ENCODE peak calls at places on chromosomes 5 and 9, in five cellular contexts. G is WTC11, K is H1, N is GM12878, F is K562. M is an unnamed sample.

GRCh38 chr5:143008809-143009521 is 238.8 kb downstream of the ARHGAP26 start:
- DNase-seq in G (no peak), K (no peak), N (peak), F (no peak), M (no peak)

GRCh38 chr5:159909126-159909525 is 7.2 kb upstream of the ADRA1B start:
- DNase-seq in G (no peak), K (no peak), N (no peak), F (no peak), M (no peak)

GRCh38 chr5:81242906-81243436 is 9.8 kb downstream of the CKMT2 start:
- DNase-seq in G (no peak), K (no peak), N (no peak), F (no peak), M (no peak)

GRCh38 chr5:101678494-101679193 is 617.4 kb downstream of the SLCO4C1 start:
- DNase-seq in G (peak), K (peak), N (peak), F (peak), M (peak)

GRCh38 chr9:22005083-22005699 is 3.9 kb downstream of the CDKN2B start:
- DNase-seq in G (peak), K (no peak), N (no peak), F (no peak), M (no peak)

GRCh38 chr5:35369965-35370790 is 139.9 kb upstream of the PRLR start:
- DNase-seq in G (peak), K (no peak), N (no peak), F (no peak), M (no peak)

GRCh38 chr5:150992705-150993104 is 27.7 kb upstream of the GPX3 start:
- DNase-seq in G (no peak), K (no peak), N (no peak), F (no peak), M (no peak)

GRCh38 chr9:22111871-22112247 is 102.8 kb upstream of the CDKN2B start:
- DNase-seq in G (no peak), K (no peak), N (no peak), F (no peak), M (no peak)

GRCh38 chr9:2634158-2634557 is 12.6 kb downstream of the VLDLR start:
- DNase-seq in G (no peak), K (no peak), N (no peak), F (no peak), M (no peak)

GRCh38 chr5:43008369-43009158 is 31.6 kb downstream of the ANXA2R start:
- DNase-seq in G (peak), K (no peak), N (no peak), F (peak), M (peak)

GRCh38 chr5:147539053-147539452 is 29.2 kb upstream of the DPYSL3 start:
- DNase-seq in G (no peak), K (no peak), N (no peak), F (no peak), M (no peak)

GRCh38 chr5:38105231-38105570 is 153.2 kb upstream of the EGFLAM start:
- DNase-seq in G (no peak), K (no peak), N (no peak), F (no peak), M (peak)

GRCh38 chr5:134492568-134492967 is 32.9 kb upstream of the JADE2 start:
- DNase-seq in G (no peak), K (no peak), N (no peak), F (no peak), M (no peak)

GRCh38 chr5:103895738-103896137 is 333.1 kb upstream of the NUDT12 start:
- DNase-seq in G (no peak), K (no peak), N (no peak), F (no peak), M (no peak)

GRCh38 chr9:79026311-79026710 is 545.5 kb upstream of the TLE4 start:
- DNase-seq in G (no peak), K (no peak), N (peak), F (no peak), M (no peak)

GRCh38 chr5:17882760-17883488 is 248.7 kb downstream of the TAF11L14 start:
- DNase-seq in G (peak), K (peak), N (no peak), F (no peak), M (no peak)

GRCh38 chr9:89796606-89797005 is 191.8 kb downstream of the GADD45G start:
- DNase-seq in G (no peak), K (no peak), N (no peak), F (no peak), M (no peak)

GRCh38 chr5:29077451-29077850 is 2039.1 kb upstream of the CDH9 start:
- DNase-seq in G (no peak), K (no peak), N (no peak), F (no peak), M (no peak)

GRCh38 chr5:2008851-2009629 is 126.3 kb upstream of the IRX4 start:
- DNase-seq in G (no peak), K (no peak), N (no peak), F (no peak), M (no peak)

GRCh38 chr9:124553738-124554137 is 46.5 kb upstream of the NR5A1 start:
- DNase-seq in G (no peak), K (no peak), N (no peak), F (no peak), M (no peak)

GRCh38 chr5:171709930-171710329 is 75.7 kb upstream of the SMIM23 start:
- DNase-seq in G (no peak), K (no peak), N (no peak), F (no peak), M (no peak)

GRCh38 chr9:100413839-100414420 is 13.0 kb upstream of the MSANTD3 start:
- DNase-seq in G (no peak), K (no peak), N (no peak), F (no peak), M (no peak)

GRCh38 chr5:132813599-132814440 is 718 bp downstream of the SOWAHA start:
- DNase-seq in G (peak), K (no peak), N (no peak), F (no peak), M (no peak)

GRCh38 chr9:21505425-21506179 is 23.5 kb upstream of the IFNE start:
- DNase-seq in G (no peak), K (no peak), N (no peak), F (no peak), M (no peak)

GRCh38 chr5:69129413-69129812 is 35.6 kb downstream of the SLC30A5 start:
- DNase-seq in G (no peak), K (no peak), N (no peak), F (no peak), M (no peak)

GRCh38 chr9:95936579-95937075 is 61.1 kb downstream of the ERCC6L2 start:
- DNase-seq in G (no peak), K (no peak), N (no peak), F (no peak), M (no peak)

GRCh38 chr9:21244841-21245240 is 5.0 kb upstream of the IFNA14 start:
- DNase-seq in G (no peak), K (no peak), N (no peak), F (no peak), M (no peak)

GRCh38 chr9:37582548-37583157 is 6.5 kb upstream of the FBXO10 start:
- DNase-seq in G (no peak), K (no peak), N (no peak), F (no peak), M (peak)

GRCh38 chr5:93088566-93088965 is 492.5 kb downstream of the NR2F1-AS1 start:
- DNase-seq in G (no peak), K (no peak), N (no peak), F (no peak), M (no peak)

GRCh38 chr9:112819635-112820496 is 69.3 kb downstream of the SNX30 start:
- DNase-seq in G (peak), K (no peak), N (peak), F (peak), M (peak)

GRCh38 chr5:11640474-11640873 is 263.8 kb downstream of the CTNND2 start:
- DNase-seq in G (no peak), K (no peak), N (no peak), F (no peak), M (no peak)

GRCh38 chr9:131418143-131419028 is 24.5 kb downstream of the PRRC2B start:
- DNase-seq in G (no peak), K (no peak), N (no peak), F (no peak), M (no peak)

GRCh38 chr9:122332083-122332482 is 38.7 kb upstream of the PTGS1 start:
- DNase-seq in G (no peak), K (no peak), N (no peak), F (peak), M (no peak)
- TF ChIP-seq ATF2 in G (no peak), K (no peak), N (no peak), F (no peak), M (no peak)

DNA sequence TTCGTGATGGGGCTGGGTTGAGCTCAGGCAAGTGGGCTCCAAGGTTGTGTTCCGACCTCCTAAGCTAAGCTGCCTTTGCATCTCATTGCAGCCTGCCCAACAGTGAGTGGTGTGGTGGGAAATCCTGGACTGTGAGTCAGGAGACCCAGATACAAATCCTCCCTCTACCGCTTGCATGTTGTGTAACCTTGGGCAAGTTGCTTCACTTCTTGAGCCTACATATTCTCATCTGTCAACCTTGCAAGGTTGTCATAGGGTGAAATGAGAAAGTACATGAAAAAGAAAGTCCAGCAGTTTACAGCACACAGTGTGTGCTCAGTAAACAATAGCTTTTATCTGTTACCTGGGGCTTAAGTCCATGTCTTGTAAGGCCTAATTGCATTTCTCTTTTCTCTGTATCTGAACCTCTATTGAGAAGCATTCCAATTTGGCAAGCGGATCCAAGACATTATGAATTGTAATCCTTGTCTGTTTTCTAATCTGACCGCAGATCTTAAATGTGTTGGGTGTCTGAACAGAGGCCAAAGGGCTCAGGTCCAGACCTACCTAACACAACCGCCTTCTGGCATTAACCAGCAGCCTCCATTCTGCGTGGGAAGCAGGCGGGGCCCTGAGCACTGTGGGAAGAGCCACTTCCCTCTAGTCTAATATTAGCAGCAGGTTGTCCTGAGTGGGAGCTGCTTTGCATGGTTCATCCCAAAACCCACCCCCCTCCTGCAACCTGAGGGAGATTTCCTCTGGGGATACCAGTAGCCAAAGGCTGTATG is 1.8 kb upstream of the GALNT12 start:
- DNase-seq in G (no peak), K (no peak), N (no peak), F (no peak), M (no peak)
- TF ChIP-seq ATF2 in G (no peak), K (no peak), N (no peak), F (no peak), M (no peak)

GRCh38 chr9:6944896-6945295 is 187.1 kb downstream of the KDM4C start:
- DNase-seq in G (no peak), K (no peak), N (no peak), F (no peak), M (no peak)
- TF ChIP-seq ATF2 in G (no peak), K (no peak), N (no peak), F (no peak), M (no peak)

GRCh38 chr9:14358523-14358922 is 44.6 kb upstream of the NFIB start:
- DNase-seq in G (no peak), K (no peak), N (no peak), F (peak), M (no peak)
- TF ChIP-seq ATF2 in G (no peak), K (no peak), N (no peak), F (no peak), M (no peak)

DNA sequence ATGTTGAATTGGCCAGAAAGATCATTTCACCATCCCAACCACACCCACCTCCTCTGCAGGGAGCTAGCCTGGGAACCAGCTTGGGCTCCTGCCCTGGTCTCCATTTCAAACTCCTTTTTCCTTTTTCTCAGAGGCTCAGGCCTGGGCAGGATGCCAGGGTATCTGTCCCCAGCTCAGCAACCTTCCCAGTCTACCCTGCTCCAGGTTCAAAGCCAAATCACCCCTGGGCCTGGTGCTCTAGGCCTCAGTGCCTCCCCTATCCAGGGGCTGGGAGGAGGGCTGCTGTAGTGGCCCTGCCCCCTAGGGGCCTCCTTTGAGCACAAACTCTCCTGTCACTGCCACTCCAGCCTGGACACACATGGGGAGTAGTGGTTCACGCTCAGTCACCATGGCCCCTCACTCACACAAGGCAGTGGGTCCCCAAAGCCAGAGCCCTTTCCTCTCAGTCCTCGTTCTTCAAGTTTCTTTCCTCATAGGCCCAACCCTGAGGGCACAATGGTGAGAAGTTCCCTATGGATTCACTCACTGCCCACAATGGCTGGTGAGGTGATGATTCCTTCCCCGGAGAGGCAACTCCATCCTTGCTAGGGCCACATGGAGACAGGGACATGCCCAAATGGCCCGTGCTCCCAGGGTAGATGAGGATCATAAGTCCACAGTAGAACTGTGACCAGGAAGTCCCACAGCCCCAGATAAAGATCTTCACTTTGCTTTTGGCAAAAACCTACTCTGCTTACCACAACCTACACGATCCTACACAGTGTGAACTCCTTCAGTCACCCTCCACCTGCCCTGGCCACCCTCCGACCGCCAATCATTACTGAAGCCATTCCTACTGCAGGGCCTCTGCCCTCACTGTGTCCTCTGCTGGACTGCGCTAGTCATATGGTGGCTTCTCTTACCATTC is 1.6 kb upstream of the ST6GALNAC4 start:
- DNase-seq in G (peak), K (no peak), N (no peak), F (peak), M (no peak)
- TF ChIP-seq ATF2 in G (no peak), K (no peak), N (no peak), F (no peak), M (no peak)

DNA sequence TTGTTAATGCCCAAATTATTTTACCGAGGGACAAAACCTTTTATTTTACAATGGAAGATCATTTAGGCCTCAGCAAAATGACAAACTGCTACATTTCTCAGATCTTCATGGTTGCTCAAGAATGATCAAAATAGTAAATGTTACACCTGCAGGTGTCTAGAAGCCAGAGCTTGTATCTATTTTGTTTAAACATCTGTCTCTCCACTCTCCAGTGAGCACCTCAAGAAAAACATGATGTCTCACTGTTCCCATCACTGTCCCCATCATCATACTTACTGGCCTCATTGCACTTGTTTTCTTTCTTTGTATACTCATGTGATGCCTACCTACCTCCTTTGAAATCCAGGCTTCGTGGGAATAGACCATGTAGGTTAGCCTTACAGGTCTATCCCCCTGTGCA is 149.6 kb downstream of the TTLL11 start:
- DNase-seq in G (no peak), K (no peak), N (no peak), F (no peak), M (no peak)
- TF ChIP-seq ATF2 in G (no peak), K (no peak), N (no peak), F (no peak), M (no peak)

GRCh38 chr5:120516799-120517198 is 52.7 kb downstream of the PRR16 start:
- DNase-seq in G (no peak), K (no peak), N (no peak), F (no peak), M (no peak)
- TF ChIP-seq ATF2 in G (no peak), K (no peak), N (no peak), F (no peak), M (no peak)